ENCODE peak calls at places on chromosomes 12 and 14, in four cellular contexts. One of them, this sample, is unnamed.
A peak's percentile ranks its signal among the peaks of the same experiment; 100 is the strongest.

GRCh38 chr14:105300542-105301102 is at the start of gene BRF1:
- DNase-seq in A549: peak; percentile 97
- DNase-seq in occipital lobe: peak; percentile 93
- DNase-seq in OCI-LY7: peak; percentile 92
- DNase-seq in this sample: peak; percentile 86

GRCh38 chr12:563250-563781 is 99.9 kb downstream of the NINJ2 start:
- DNase-seq in A549: no peak
- DNase-seq in occipital lobe: no peak
- DNase-seq in OCI-LY7: no peak
- DNase-seq in this sample: no peak

GRCh38 chr12:15494329-15495046 is 172.2 kb downstream of the PTPRO start:
- DNase-seq in A549: no peak
- DNase-seq in occipital lobe: no peak
- DNase-seq in OCI-LY7: no peak
- DNase-seq in this sample: no peak

GRCh38 chr12:116534341-116535121 is 24.6 kb upstream of the MAP1LC3B2 start:
- DNase-seq in A549: no peak
- DNase-seq in occipital lobe: peak; percentile 6
- DNase-seq in OCI-LY7: no peak
- DNase-seq in this sample: peak; percentile 49

GRCh38 chr14:20978687-20979086 is 11.1 kb upstream of the METTL17 start:
- DNase-seq in A549: no peak
- DNase-seq in occipital lobe: no peak
- DNase-seq in OCI-LY7: no peak
- DNase-seq in this sample: no peak

GRCh38 chr12:111322336-111323250 is 46.3 kb downstream of the PHETA1 start:
- DNase-seq in A549: no peak
- DNase-seq in occipital lobe: no peak
- DNase-seq in OCI-LY7: no peak
- DNase-seq in this sample: no peak

GRCh38 chr14:32720927-32721326 is 217.8 kb upstream of the NPAS3 start:
- DNase-seq in A549: no peak
- DNase-seq in occipital lobe: no peak
- DNase-seq in OCI-LY7: no peak
- DNase-seq in this sample: no peak

GRCh38 chr14:24789277-24789832 is 155.4 kb upstream of the GZMB start:
- DNase-seq in A549: no peak
- DNase-seq in occipital lobe: no peak
- DNase-seq in OCI-LY7: no peak
- DNase-seq in this sample: no peak

GRCh38 chr12:13204428-13204827 is 7.9 kb downstream of the EMP1 start:
- DNase-seq in A549: no peak
- DNase-seq in occipital lobe: no peak
- DNase-seq in OCI-LY7: no peak
- DNase-seq in this sample: no peak

GRCh38 chr14:68683326-68683725 is 109.5 kb downstream of the ZFP36L1 start:
- DNase-seq in A549: no peak
- DNase-seq in occipital lobe: no peak
- DNase-seq in OCI-LY7: no peak
- DNase-seq in this sample: no peak

GRCh38 chr14:104356738-104357688 is 218.6 kb downstream of the KIF26A start:
- DNase-seq in A549: no peak
- DNase-seq in occipital lobe: no peak
- DNase-seq in OCI-LY7: no peak
- DNase-seq in this sample: no peak

GRCh38 chr12:132003846-132004245 is 54.1 kb downstream of the EP400 start:
- DNase-seq in A549: no peak
- DNase-seq in occipital lobe: no peak
- DNase-seq in OCI-LY7: no peak
- DNase-seq in this sample: no peak

GRCh38 chr12:124883263-124883876 is 19.7 kb upstream of the SCARB1 start:
- DNase-seq in A549: no peak
- DNase-seq in occipital lobe: no peak
- DNase-seq in OCI-LY7: peak; percentile 65
- DNase-seq in this sample: no peak

GRCh38 chr12:88325828-88326214 is 183.7 kb downstream of the TMTC3 start:
- DNase-seq in A549: no peak
- DNase-seq in occipital lobe: no peak
- DNase-seq in OCI-LY7: no peak
- DNase-seq in this sample: no peak

GRCh38 chr14:78445275-78445674 is 275.1 kb downstream of the NRXN3 start:
- DNase-seq in A549: no peak
- DNase-seq in occipital lobe: no peak
- DNase-seq in OCI-LY7: no peak
- DNase-seq in this sample: no peak

GRCh38 chr12:75959506-75959905 is 72.1 kb downstream of the PHLDA1 start:
- DNase-seq in A549: no peak
- DNase-seq in occipital lobe: no peak
- DNase-seq in OCI-LY7: peak; percentile 62
- DNase-seq in this sample: no peak

GRCh38 chr12:30515351-30515750 is 180.3 kb downstream of the IPO8 start:
- DNase-seq in A549: peak; percentile 13
- DNase-seq in occipital lobe: no peak
- DNase-seq in OCI-LY7: peak; percentile 10
- DNase-seq in this sample: no peak

GRCh38 chr12:98456583-98457573 is 58.5 kb upstream of the TMPO start:
- DNase-seq in A549: no peak
- DNase-seq in occipital lobe: no peak
- DNase-seq in OCI-LY7: no peak
- DNase-seq in this sample: peak; percentile 22

GRCh38 chr14:105933238-105933637 is 406.9 kb downstream of the TMEM121 start:
- DNase-seq in A549: no peak
- DNase-seq in occipital lobe: no peak
- DNase-seq in OCI-LY7: no peak
- DNase-seq in this sample: no peak

GRCh38 chr12:68794653-68795253 is 13.2 kb upstream of the MDM2 start:
- DNase-seq in A549: no peak
- DNase-seq in occipital lobe: no peak
- DNase-seq in OCI-LY7: no peak
- DNase-seq in this sample: no peak

GRCh38 chr12:110312581-110313360 is 31.7 kb downstream of the ATP2A2 start:
- DNase-seq in A549: peak; percentile 74
- DNase-seq in occipital lobe: no peak
- DNase-seq in OCI-LY7: no peak
- DNase-seq in this sample: no peak

GRCh38 chr12:54370218-54370730 is 6.0 kb upstream of the GPR84 start:
- DNase-seq in A549: peak; percentile 90
- DNase-seq in occipital lobe: peak; percentile 69
- DNase-seq in OCI-LY7: no peak
- DNase-seq in this sample: peak; percentile 43

GRCh38 chr14:98138666-98139065 is 1133.3 kb downstream of the BCL11B start:
- DNase-seq in A549: peak; percentile 30
- DNase-seq in occipital lobe: no peak
- DNase-seq in OCI-LY7: peak; percentile 25
- DNase-seq in this sample: no peak

GRCh38 chr12:129903092-129903945 is 506 bp downstream of the TMEM132D start:
- DNase-seq in A549: no peak
- DNase-seq in occipital lobe: no peak
- DNase-seq in OCI-LY7: no peak
- DNase-seq in this sample: no peak

GRCh38 chr12:56220611-56221232 is 1.0 kb downstream of the RNF41 start:
- DNase-seq in A549: no peak
- DNase-seq in occipital lobe: no peak
- DNase-seq in OCI-LY7: peak; percentile 71
- DNase-seq in this sample: no peak

GRCh38 chr12:98422809-98423208 is 92.6 kb upstream of the TMPO start:
- DNase-seq in A549: peak; percentile 54
- DNase-seq in occipital lobe: no peak
- DNase-seq in OCI-LY7: no peak
- DNase-seq in this sample: no peak

GRCh38 chr12:96344124-96344695 is 56.0 kb downstream of the CDK17 start:
- DNase-seq in A549: no peak
- DNase-seq in occipital lobe: no peak
- DNase-seq in OCI-LY7: no peak
- DNase-seq in this sample: no peak

This sample was measured in anterior cingulate cortex.